ENCODE peak calls at places on chromosomes 7 and 10, in four cellular contexts. G is NCI-H1105, F is breast epithelium, L is midbrain. O is an unnamed sample.

GRCh38 chr10:37754538-37755323 is 102.7 kb downstream of the ZNF248 start:
- DNase-seq in G (no peak), F (no peak), L (peak; percentile 16), O (no peak)

GRCh38 chr10:114367041-114367675 is 37.1 kb downstream of the AFAP1L2 start:
- DNase-seq in F (no peak), G (no peak), L (no peak), O (no peak)

GRCh38 chr10:75404335-75405200 is 3.0 kb upstream of the ZNF503 start:
- DNase-seq in L (no peak), F (peak; percentile 54), G (peak; percentile 52), O (peak; percentile 62)

GRCh38 chr7:47088329-47089067 is 493.4 kb downstream of the TNS3 start:
- DNase-seq in L (peak; percentile 45), F (no peak), G (peak; percentile 53), O (peak; percentile 17)

GRCh38 chr10:72255977-72256729 is 17.6 kb upstream of the DDIT4 start:
- DNase-seq in G (no peak), L (no peak), F (no peak), O (no peak)

GRCh38 chr10:50552771-50553535 is 70.8 kb downstream of the SGMS1 start:
- DNase-seq in G (no peak), L (peak; percentile 25), F (no peak), O (no peak)

GRCh38 chr10:126147866-126148578 is 240.3 kb downstream of the ADAM12 start:
- DNase-seq in G (no peak), F (no peak), L (no peak), O (no peak)

GRCh38 chr7:104127204-104127603 is 80.6 kb downstream of the ORC5 start:
- DNase-seq in L (no peak), F (no peak), G (no peak), O (no peak)

GRCh38 chr7:145016068-145016467 is 180.2 kb upstream of the TPK1 start:
- DNase-seq in F (no peak), G (no peak), L (no peak), O (no peak)

GRCh38 chr7:4164556-4164955 is 517.5 kb upstream of the FOXK1 start:
- DNase-seq in L (no peak), G (no peak), F (no peak), O (no peak)

GRCh38 chr10:58675321-58675720 is 162.6 kb downstream of the BICC1 start:
- DNase-seq in L (no peak), F (no peak), G (no peak), O (no peak)

GRCh38 chr10:131739201-131739600 is 161.6 kb upstream of the PPP2R2D start:
- DNase-seq in G (no peak), F (no peak), L (no peak), O (no peak)